ENCODE peak calls at places on chromosome 12, in five cellular contexts. A is AG04449; R is activated T-cell treated with anti-CD3 and anti-CD28 coated beads, Interleukin-2, amount 50 U/mL, for 72 hours; D is stimulated activated CD8-positive, alpha-beta memory T cell treated with anti-CD3 and anti-CD28 coated beads, Interleukin-12 subunit alpha, Interleukin-12 subunit beta, amount 100 ng/mL, for 4 hours; B is NCI-H460. E is an unnamed sample.

GRCh38 chr12:65327207-65328076 is 49.0 kb downstream of the MSRB3 start:
- DNase-seq in A (no peak), R (no peak), D (no peak), B (no peak), E (no peak)

GRCh38 chr12:11662369-11662768 is 12.9 kb downstream of the ETV6 start:
- DNase-seq in A (no peak), R (no peak), D (no peak), B (no peak), E (no peak)

GRCh38 chr12:6056406-6057211 is 67.9 kb downstream of the VWF start:
- DNase-seq in A (no peak), R (no peak), D (peak), B (no peak), E (no peak)

GRCh38 chr12:12427568-12427967 is 70.7 kb downstream of the BORCS5 start:
- DNase-seq in A (no peak), R (no peak), D (no peak), B (no peak), E (no peak)

GRCh38 chr12:122097641-122098364 is 19.2 kb downstream of the MLXIP start:
- DNase-seq in A (no peak), R (no peak), D (no peak), B (no peak), E (no peak)

GRCh38 chr12:29041621-29042020 is 107.5 kb upstream of the FAR2 start:
- DNase-seq in A (peak), R (no peak), D (no peak), B (no peak), E (no peak)

GRCh38 chr12:116319316-116319715 is 41.8 kb upstream of the MED13L start:
- DNase-seq in A (no peak), R (no peak), D (no peak), B (no peak), E (no peak)

GRCh38 chr12:4099276-4099675 is 174.3 kb upstream of the CCND2 start:
- DNase-seq in A (no peak), R (no peak), D (no peak), B (no peak), E (no peak)

GRCh38 chr12:113244015-113244983 is 23.0 kb downstream of the TPCN1 start:
- DNase-seq in A (no peak), R (no peak), D (no peak), B (no peak), E (no peak)

GRCh38 chr12:64457036-64457435 is 5.1 kb downstream of the TBK1 start:
- DNase-seq in A (no peak), R (peak), D (no peak), B (no peak), E (no peak)

GRCh38 chr12:12870454-12870853 is 20.9 kb upstream of the GPRC5A start:
- DNase-seq in A (peak), R (no peak), D (no peak), B (peak), E (no peak)

GRCh38 chr12:97538705-97539104 is 76.1 kb downstream of the RMST start:
- DNase-seq in A (no peak), R (no peak), D (no peak), B (no peak), E (no peak)

GRCh38 chr12:94041833-94042232 is 106.5 kb upstream of the PLXNC1 start:
- DNase-seq in A (no peak), R (no peak), D (no peak), B (no peak), E (no peak)

GRCh38 chr12:109949089-109949488 is 47.1 kb downstream of the GIT2 start:
- DNase-seq in A (no peak), R (no peak), D (no peak), B (no peak), E (peak)

GRCh38 chr12:11832100-11832499 is 182.6 kb downstream of the ETV6 start:
- DNase-seq in A (no peak), R (no peak), D (no peak), B (no peak), E (no peak)

GRCh38 chr12:42935756-42936155 is 346.2 kb upstream of the PRICKLE1 start:
- DNase-seq in A (no peak), R (no peak), D (no peak), B (peak), E (no peak)

GRCh38 chr12:26188132-26188531 is 7.2 kb upstream of the SSPN start:
- DNase-seq in A (peak), R (no peak), D (no peak), B (no peak), E (no peak)

GRCh38 chr12:53218551-53219114 is 11.6 kb upstream of the ITGB7 start:
- DNase-seq in A (no peak), R (no peak), D (no peak), B (no peak), E (no peak)

GRCh38 chr12:125069616-125070015 is 4.4 kb downstream of the AACS start:
- DNase-seq in A (no peak), R (no peak), D (no peak), B (no peak), E (no peak)

GRCh38 chr12:22286569-22286968 is 47.9 kb downstream of the ST8SIA1 start:
- DNase-seq in A (peak), R (no peak), D (no peak), B (no peak), E (no peak)

GRCh38 chr12:51371295-51371953 is 19.8 kb downstream of the GALNT6 start:
- DNase-seq in A (peak), R (no peak), D (no peak), B (peak), E (peak)

GRCh38 chr12:105672171-105672570 is 341.7 kb downstream of the C12orf75 start:
- DNase-seq in A (no peak), R (no peak), D (no peak), B (no peak), E (no peak)

GRCh38 chr12:100573499-100574261 is at the start of gene GAS2L3:
- DNase-seq in A (no peak), R (peak), D (peak), B (peak), E (peak)

GRCh38 chr12:388547-389137 is 478 bp downstream of the KDM5A start:
- DNase-seq in A (no peak), R (peak), D (no peak), B (no peak), E (no peak)

GRCh38 chr12:116089080-116089479 is 188.4 kb downstream of the MED13L start:
- DNase-seq in A (no peak), R (no peak), D (no peak), B (no peak), E (no peak)

GRCh38 chr12:2891240-2892053 is 756 bp downstream of the TULP3 start:
- DNase-seq in A (no peak), R (peak), D (no peak), B (peak), E (no peak)

GRCh38 chr12:115871714-115872113 is 405.8 kb downstream of the MED13L start:
- DNase-seq in A (no peak), R (no peak), D (no peak), B (peak), E (peak)

GRCh38 chr12:32820376-32820931 is 64.8 kb upstream of the YARS2 start:
- DNase-seq in A (no peak), R (no peak), D (no peak), B (no peak), E (no peak)

GRCh38 chr12:67714648-67715047 is 66.1 kb downstream of the DYRK2 start:
- DNase-seq in A (no peak), R (no peak), D (no peak), B (no peak), E (no peak)

GRCh38 chr12:132385375-132385774 is 56.0 kb upstream of the GALNT9 start:
- DNase-seq in A (no peak), R (no peak), D (no peak), B (no peak), E (no peak)

GRCh38 chr12:77372469-77372868 is 307.1 kb upstream of the E2F7 start:
- DNase-seq in A (no peak), R (no peak), D (no peak), B (no peak), E (no peak)

GRCh38 chr12:132438139-132438700 is 51.7 kb upstream of the FBRSL1 start:
- DNase-seq in A (no peak), R (no peak), D (no peak), B (no peak), E (no peak)

GRCh38 chr12:57733928-57734327 is 4.6 kb downstream of the AGAP2 start:
- DNase-seq in A (no peak), R (no peak), D (no peak), B (no peak), E (no peak)

GRCh38 chr12:124554429-124555029 is 12.9 kb downstream of the NCOR2 start:
- DNase-seq in A (no peak), R (no peak), D (no peak), B (no peak), E (no peak)

GRCh38 chr12:57619434-57620244 is 8.4 kb downstream of the ARHGEF25 start:
- DNase-seq in A (no peak), R (peak), D (no peak), B (no peak), E (no peak)

GRCh38 chr12:113006641-113007040 is 28.3 kb downstream of the OAS2 start:
- DNase-seq in A (no peak), R (no peak), D (no peak), B (no peak), E (no peak)